ENCODE peak calls at places on chromosome 15, in nine cellular contexts. One of them, this sample, is unnamed.

GRCh38 chr15:59541750-59542149 is 69.8 kb upstream of the GCNT3 start:
- DNase-seq in PC-3: no peak
- DNase-seq in vagina: no peak
- DNase-seq in lung microvascular endothelial cell: no peak
- DNase-seq in SW480: no peak
- DNase-seq in stimulated activated CD4-positive, alpha-beta T cell treated with anti-CD3 and anti-CD28 coated beads, Interleukin-4, amount 100 ng/mL, for 1 hour: no peak
- DNase-seq in NCI-H1092: no peak
- DNase-seq in EL: no peak
- DNase-seq in T-helper 9 cell: no peak
- DNase-seq in this sample: no peak

GRCh38 chr15:73081321-73081958 is 29.2 kb downstream of the NEO1 start:
- DNase-seq in PC-3: peak; percentile 61
- DNase-seq in EL: peak; percentile 45
- DNase-seq in T-helper 9 cell: no peak
- DNase-seq in vagina: no peak
- DNase-seq in NCI-H1092: peak; percentile 17
- DNase-seq in stimulated activated CD4-positive, alpha-beta T cell treated with anti-CD3 and anti-CD28 coated beads, Interleukin-4, amount 100 ng/mL, for 1 hour: no peak
- DNase-seq in lung microvascular endothelial cell: peak; percentile 75
- DNase-seq in SW480: peak; percentile 50
- DNase-seq in this sample: peak; percentile 44

GRCh38 chr15:70189826-70190225 is 92.1 kb upstream of the TLE3 start:
- DNase-seq in PC-3: no peak
- DNase-seq in T-helper 9 cell: no peak
- DNase-seq in lung microvascular endothelial cell: no peak
- DNase-seq in EL: no peak
- DNase-seq in vagina: no peak
- DNase-seq in stimulated activated CD4-positive, alpha-beta T cell treated with anti-CD3 and anti-CD28 coated beads, Interleukin-4, amount 100 ng/mL, for 1 hour: no peak
- DNase-seq in NCI-H1092: no peak
- DNase-seq in SW480: no peak
- DNase-seq in this sample: no peak

GRCh38 chr15:95894407-95894956 is 436.0 kb upstream of the NR2F2 start:
- DNase-seq in EL: no peak
- DNase-seq in stimulated activated CD4-positive, alpha-beta T cell treated with anti-CD3 and anti-CD28 coated beads, Interleukin-4, amount 100 ng/mL, for 1 hour: no peak
- DNase-seq in T-helper 9 cell: no peak
- DNase-seq in NCI-H1092: no peak
- DNase-seq in SW480: no peak
- DNase-seq in lung microvascular endothelial cell: no peak
- DNase-seq in vagina: no peak
- DNase-seq in PC-3: peak; percentile 9
- DNase-seq in this sample: no peak

GRCh38 chr15:31347067-31347975 is 20.7 kb downstream of the KLF13 start:
- DNase-seq in NCI-H1092: no peak
- DNase-seq in lung microvascular endothelial cell: no peak
- DNase-seq in EL: no peak
- DNase-seq in T-helper 9 cell: peak; percentile 69
- DNase-seq in vagina: no peak
- DNase-seq in stimulated activated CD4-positive, alpha-beta T cell treated with anti-CD3 and anti-CD28 coated beads, Interleukin-4, amount 100 ng/mL, for 1 hour: peak; percentile 80
- DNase-seq in PC-3: no peak
- DNase-seq in SW480: no peak
- DNase-seq in this sample: no peak

GRCh38 chr15:40828447-40829036 is at the start of gene PPP1R14D:
- DNase-seq in T-helper 9 cell: no peak
- DNase-seq in vagina: no peak
- DNase-seq in PC-3: no peak
- DNase-seq in NCI-H1092: no peak
- DNase-seq in SW480: no peak
- DNase-seq in EL: no peak
- DNase-seq in stimulated activated CD4-positive, alpha-beta T cell treated with anti-CD3 and anti-CD28 coated beads, Interleukin-4, amount 100 ng/mL, for 1 hour: no peak
- DNase-seq in lung microvascular endothelial cell: no peak
- DNase-seq in this sample: no peak

GRCh38 chr15:52011711-52012144 is 7.3 kb upstream of the MAPK6 start:
- DNase-seq in SW480: no peak
- DNase-seq in T-helper 9 cell: no peak
- DNase-seq in NCI-H1092: peak; percentile 39
- DNase-seq in lung microvascular endothelial cell: peak; percentile 34
- DNase-seq in EL: no peak
- DNase-seq in vagina: no peak
- DNase-seq in stimulated activated CD4-positive, alpha-beta T cell treated with anti-CD3 and anti-CD28 coated beads, Interleukin-4, amount 100 ng/mL, for 1 hour: no peak
- DNase-seq in PC-3: no peak
- DNase-seq in this sample: no peak

GRCh38 chr15:29740692-29741311 is 81.5 kb downstream of the TJP1 start:
- DNase-seq in PC-3: peak; percentile 37
- DNase-seq in SW480: no peak
- DNase-seq in vagina: no peak
- DNase-seq in T-helper 9 cell: no peak
- DNase-seq in EL: no peak
- DNase-seq in stimulated activated CD4-positive, alpha-beta T cell treated with anti-CD3 and anti-CD28 coated beads, Interleukin-4, amount 100 ng/mL, for 1 hour: no peak
- DNase-seq in lung microvascular endothelial cell: no peak
- DNase-seq in NCI-H1092: no peak
- DNase-seq in this sample: no peak

GRCh38 chr15:44414001-44414400 is 13.4 kb upstream of the CTDSPL2 start:
- DNase-seq in NCI-H1092: no peak
- DNase-seq in PC-3: no peak
- DNase-seq in EL: no peak
- DNase-seq in vagina: no peak
- DNase-seq in T-helper 9 cell: no peak
- DNase-seq in SW480: no peak
- DNase-seq in stimulated activated CD4-positive, alpha-beta T cell treated with anti-CD3 and anti-CD28 coated beads, Interleukin-4, amount 100 ng/mL, for 1 hour: no peak
- DNase-seq in lung microvascular endothelial cell: no peak
- DNase-seq in this sample: no peak

GRCh38 chr15:73624530-73624929 is 8.7 kb downstream of the NPTN start:
- DNase-seq in vagina: no peak
- DNase-seq in stimulated activated CD4-positive, alpha-beta T cell treated with anti-CD3 and anti-CD28 coated beads, Interleukin-4, amount 100 ng/mL, for 1 hour: no peak
- DNase-seq in T-helper 9 cell: no peak
- DNase-seq in NCI-H1092: no peak
- DNase-seq in EL: no peak
- DNase-seq in SW480: no peak
- DNase-seq in lung microvascular endothelial cell: no peak
- DNase-seq in PC-3: no peak
- DNase-seq in this sample: no peak

GRCh38 chr15:89812126-89812846 is 2.4 kb downstream of the ANPEP start:
- DNase-seq in NCI-H1092: no peak
- DNase-seq in vagina: no peak
- DNase-seq in PC-3: no peak
- DNase-seq in stimulated activated CD4-positive, alpha-beta T cell treated with anti-CD3 and anti-CD28 coated beads, Interleukin-4, amount 100 ng/mL, for 1 hour: no peak
- DNase-seq in SW480: no peak
- DNase-seq in EL: peak; percentile 62
- DNase-seq in T-helper 9 cell: no peak
- DNase-seq in lung microvascular endothelial cell: no peak
- DNase-seq in this sample: peak; percentile 73

GRCh38 chr15:88375234-88375926 is 91.8 kb downstream of the MRPL46 start:
- DNase-seq in lung microvascular endothelial cell: no peak
- DNase-seq in EL: peak; percentile 88
- DNase-seq in T-helper 9 cell: no peak
- DNase-seq in stimulated activated CD4-positive, alpha-beta T cell treated with anti-CD3 and anti-CD28 coated beads, Interleukin-4, amount 100 ng/mL, for 1 hour: no peak
- DNase-seq in NCI-H1092: no peak
- DNase-seq in PC-3: no peak
- DNase-seq in vagina: no peak
- DNase-seq in SW480: peak; percentile 37
- DNase-seq in this sample: peak; percentile 53

GRCh38 chr15:89482139-89482538 is 14.2 kb downstream of the RHCG start:
- DNase-seq in PC-3: no peak
- DNase-seq in lung microvascular endothelial cell: no peak
- DNase-seq in stimulated activated CD4-positive, alpha-beta T cell treated with anti-CD3 and anti-CD28 coated beads, Interleukin-4, amount 100 ng/mL, for 1 hour: no peak
- DNase-seq in T-helper 9 cell: no peak
- DNase-seq in NCI-H1092: no peak
- DNase-seq in EL: peak; percentile 52
- DNase-seq in SW480: no peak
- DNase-seq in vagina: no peak
- DNase-seq in this sample: peak; percentile 41

GRCh38 chr15:29440541-29440940 is 170.9 kb upstream of the NSMCE3 start:
- DNase-seq in vagina: no peak
- DNase-seq in EL: no peak
- DNase-seq in PC-3: no peak
- DNase-seq in T-helper 9 cell: no peak
- DNase-seq in stimulated activated CD4-positive, alpha-beta T cell treated with anti-CD3 and anti-CD28 coated beads, Interleukin-4, amount 100 ng/mL, for 1 hour: no peak
- DNase-seq in SW480: no peak
- DNase-seq in NCI-H1092: no peak
- DNase-seq in lung microvascular endothelial cell: no peak
- DNase-seq in this sample: no peak

GRCh38 chr15:69576035-69576526 is 123.5 kb downstream of the RPLP1 start:
- DNase-seq in vagina: no peak
- DNase-seq in EL: peak; percentile 29
- DNase-seq in T-helper 9 cell: peak; percentile 55
- DNase-seq in PC-3: peak; percentile 75
- DNase-seq in SW480: peak; percentile 79
- DNase-seq in NCI-H1092: peak; percentile 18
- DNase-seq in stimulated activated CD4-positive, alpha-beta T cell treated with anti-CD3 and anti-CD28 coated beads, Interleukin-4, amount 100 ng/mL, for 1 hour: peak; percentile 75
- DNase-seq in lung microvascular endothelial cell: peak; percentile 54
- DNase-seq in this sample: peak; percentile 53

GRCh38 chr15:85691350-85692240 is 103.1 kb downstream of the KLHL25 start:
- DNase-seq in EL: no peak
- DNase-seq in T-helper 9 cell: no peak
- DNase-seq in stimulated activated CD4-positive, alpha-beta T cell treated with anti-CD3 and anti-CD28 coated beads, Interleukin-4, amount 100 ng/mL, for 1 hour: no peak
- DNase-seq in NCI-H1092: no peak
- DNase-seq in lung microvascular endothelial cell: no peak
- DNase-seq in vagina: no peak
- DNase-seq in SW480: no peak
- DNase-seq in PC-3: no peak
- DNase-seq in this sample: no peak

GRCh38 chr15:78960308-78960707 is 15.5 kb upstream of the CTSH start:
- DNase-seq in T-helper 9 cell: no peak
- DNase-seq in vagina: no peak
- DNase-seq in NCI-H1092: no peak
- DNase-seq in SW480: no peak
- DNase-seq in EL: no peak
- DNase-seq in stimulated activated CD4-positive, alpha-beta T cell treated with anti-CD3 and anti-CD28 coated beads, Interleukin-4, amount 100 ng/mL, for 1 hour: no peak
- DNase-seq in PC-3: no peak
- DNase-seq in lung microvascular endothelial cell: no peak
- DNase-seq in this sample: no peak

GRCh38 chr15:65939901-65940617 is 70.8 kb downstream of the RAB11A start:
- DNase-seq in SW480: peak; percentile 73
- DNase-seq in EL: peak; percentile 86
- DNase-seq in lung microvascular endothelial cell: peak; percentile 6
- DNase-seq in stimulated activated CD4-positive, alpha-beta T cell treated with anti-CD3 and anti-CD28 coated beads, Interleukin-4, amount 100 ng/mL, for 1 hour: no peak
- DNase-seq in NCI-H1092: peak; percentile 75
- DNase-seq in vagina: no peak
- DNase-seq in PC-3: peak; percentile 83
- DNase-seq in T-helper 9 cell: no peak
- DNase-seq in this sample: peak; percentile 89

GRCh38 chr15:41661529-41662225 is 1.5 kb downstream of the MGA start:
- DNase-seq in EL: peak; percentile 87
- DNase-seq in PC-3: peak; percentile 77
- DNase-seq in T-helper 9 cell: peak; percentile 70
- DNase-seq in NCI-H1092: peak; percentile 26
- DNase-seq in lung microvascular endothelial cell: peak; percentile 80
- DNase-seq in vagina: peak; percentile 89
- DNase-seq in SW480: peak; percentile 75
- DNase-seq in stimulated activated CD4-positive, alpha-beta T cell treated with anti-CD3 and anti-CD28 coated beads, Interleukin-4, amount 100 ng/mL, for 1 hour: peak; percentile 70
- DNase-seq in this sample: peak; percentile 72

GRCh38 chr15:88891540-88892254 is 3.6 kb downstream of the HAPLN3 start:
- DNase-seq in T-helper 9 cell: no peak
- DNase-seq in NCI-H1092: no peak
- DNase-seq in lung microvascular endothelial cell: no peak
- DNase-seq in SW480: no peak
- DNase-seq in EL: no peak
- DNase-seq in stimulated activated CD4-positive, alpha-beta T cell treated with anti-CD3 and anti-CD28 coated beads, Interleukin-4, amount 100 ng/mL, for 1 hour: no peak
- DNase-seq in vagina: no peak
- DNase-seq in PC-3: no peak
- DNase-seq in this sample: no peak

GRCh38 chr15:25173241-25174028 is 218.6 kb downstream of the SNRPN start:
- DNase-seq in SW480: no peak
- DNase-seq in NCI-H1092: no peak
- DNase-seq in T-helper 9 cell: no peak
- DNase-seq in stimulated activated CD4-positive, alpha-beta T cell treated with anti-CD3 and anti-CD28 coated beads, Interleukin-4, amount 100 ng/mL, for 1 hour: no peak
- DNase-seq in EL: no peak
- DNase-seq in lung microvascular endothelial cell: no peak
- DNase-seq in vagina: peak; percentile 79
- DNase-seq in PC-3: no peak
- DNase-seq in this sample: no peak

GRCh38 chr15:68342351-68342750 is 64.8 kb downstream of the FEM1B start:
- DNase-seq in NCI-H1092: no peak
- DNase-seq in T-helper 9 cell: no peak
- DNase-seq in SW480: no peak
- DNase-seq in lung microvascular endothelial cell: no peak
- DNase-seq in PC-3: no peak
- DNase-seq in vagina: no peak
- DNase-seq in EL: no peak
- DNase-seq in stimulated activated CD4-positive, alpha-beta T cell treated with anti-CD3 and anti-CD28 coated beads, Interleukin-4, amount 100 ng/mL, for 1 hour: no peak
- DNase-seq in this sample: no peak

GRCh38 chr15:58465866-58466517 is 34.2 kb downstream of the LIPC start:
- DNase-seq in NCI-H1092: no peak
- DNase-seq in SW480: no peak
- DNase-seq in PC-3: no peak
- DNase-seq in T-helper 9 cell: no peak
- DNase-seq in lung microvascular endothelial cell: no peak
- DNase-seq in vagina: no peak
- DNase-seq in stimulated activated CD4-positive, alpha-beta T cell treated with anti-CD3 and anti-CD28 coated beads, Interleukin-4, amount 100 ng/mL, for 1 hour: no peak
- DNase-seq in EL: no peak
- DNase-seq in this sample: no peak

GRCh38 chr15:98650871-98651481 is 2.6 kb downstream of the IGF1R start:
- DNase-seq in PC-3: peak; percentile 14
- DNase-seq in NCI-H1092: no peak
- DNase-seq in T-helper 9 cell: no peak
- DNase-seq in SW480: no peak
- DNase-seq in lung microvascular endothelial cell: peak; percentile 20
- DNase-seq in vagina: no peak
- DNase-seq in EL: peak; percentile 34
- DNase-seq in stimulated activated CD4-positive, alpha-beta T cell treated with anti-CD3 and anti-CD28 coated beads, Interleukin-4, amount 100 ng/mL, for 1 hour: peak; percentile 20
- DNase-seq in this sample: no peak

GRCh38 chr15:93895976-93896770 is 335.2 kb upstream of the MCTP2 start:
- DNase-seq in vagina: no peak
- DNase-seq in lung microvascular endothelial cell: no peak
- DNase-seq in NCI-H1092: peak; percentile 51
- DNase-seq in SW480: no peak
- DNase-seq in T-helper 9 cell: no peak
- DNase-seq in stimulated activated CD4-positive, alpha-beta T cell treated with anti-CD3 and anti-CD28 coated beads, Interleukin-4, amount 100 ng/mL, for 1 hour: no peak
- DNase-seq in PC-3: no peak
- DNase-seq in EL: no peak
- DNase-seq in this sample: no peak

GRCh38 chr15:81296673-81297072 is 27.3 kb downstream of the STARD5 start:
- DNase-seq in stimulated activated CD4-positive, alpha-beta T cell treated with anti-CD3 and anti-CD28 coated beads, Interleukin-4, amount 100 ng/mL, for 1 hour: peak; percentile 52
- DNase-seq in vagina: no peak
- DNase-seq in NCI-H1092: no peak
- DNase-seq in T-helper 9 cell: peak; percentile 52
- DNase-seq in SW480: no peak
- DNase-seq in EL: no peak
- DNase-seq in PC-3: no peak
- DNase-seq in lung microvascular endothelial cell: peak; percentile 43
- DNase-seq in this sample: peak; percentile 36

GRCh38 chr15:40844543-40844981 is 714 bp downstream of the SPINT1 start:
- DNase-seq in PC-3: peak; percentile 28
- DNase-seq in EL: peak; percentile 30
- DNase-seq in vagina: no peak
- DNase-seq in NCI-H1092: no peak
- DNase-seq in stimulated activated CD4-positive, alpha-beta T cell treated with anti-CD3 and anti-CD28 coated beads, Interleukin-4, amount 100 ng/mL, for 1 hour: peak; percentile 43
- DNase-seq in SW480: no peak
- DNase-seq in lung microvascular endothelial cell: peak; percentile 34
- DNase-seq in T-helper 9 cell: peak; percentile 5
- DNase-seq in this sample: no peak

GRCh38 chr15:87031545-87032230 is 952.0 kb downstream of the AGBL1 start:
- DNase-seq in T-helper 9 cell: no peak
- DNase-seq in stimulated activated CD4-positive, alpha-beta T cell treated with anti-CD3 and anti-CD28 coated beads, Interleukin-4, amount 100 ng/mL, for 1 hour: no peak
- DNase-seq in SW480: no peak
- DNase-seq in NCI-H1092: no peak
- DNase-seq in PC-3: no peak
- DNase-seq in EL: no peak
- DNase-seq in vagina: no peak
- DNase-seq in lung microvascular endothelial cell: no peak
- DNase-seq in this sample: no peak